ENCODE peak calls at places on chromosomes 2 and 18, in eight cellular contexts. S, J, C, Q, V, B, W and U are unnamed samples.

GRCh38 chr2:3624059-3624794 is 29.3 kb downstream of the COLEC11 start:
- DNase-seq in S (peak), J (no peak), C (no peak), Q (no peak), V (no peak), B (no peak), W (no peak), U (peak)

GRCh38 chr2:112683550-112684414 is 37.0 kb upstream of the NT5DC4 start:
- DNase-seq in S (no peak), J (peak), C (no peak), Q (no peak), V (no peak), B (no peak), W (no peak), U (no peak)

GRCh38 chr2:34950797-34951196 is 1351.7 kb upstream of the FAM98A start:
- DNase-seq in S (no peak), J (no peak), C (no peak), Q (no peak), V (no peak), B (no peak), W (no peak), U (no peak)

GRCh38 chr2:149648282-149649030 is 60.9 kb upstream of the MMADHC start:
- DNase-seq in S (no peak), J (peak), C (no peak), Q (no peak), V (peak), B (peak), W (no peak), U (peak)

GRCh38 chr2:29923110-29923721 is 1.8 kb upstream of the ALK start:
- DNase-seq in S (no peak), J (peak), C (peak), Q (peak), V (peak), B (peak), W (no peak), U (peak)

GRCh38 chr2:43186679-43187374 is 39.6 kb downstream of the ZFP36L2 start:
- DNase-seq in S (no peak), J (no peak), C (no peak), Q (no peak), V (no peak), B (no peak), W (no peak), U (peak)

GRCh38 chr2:190781604-190782198 is 98.9 kb upstream of the GLS start:
- DNase-seq in S (no peak), J (peak), C (peak), Q (peak), V (no peak), B (peak), W (no peak), U (peak)

GRCh38 chr18:12384261-12384660 is 7.2 kb upstream of the AFG3L2 start:
- DNase-seq in S (no peak), J (no peak), C (no peak), Q (no peak), V (no peak), B (no peak), W (no peak), U (no peak)

GRCh38 chr2:64228923-64229322 is 84.7 kb upstream of the PELI1 start:
- DNase-seq in S (no peak), J (no peak), C (no peak), Q (no peak), V (no peak), B (no peak), W (no peak), U (no peak)

GRCh38 chr2:216651370-216651881 is 18.2 kb downstream of the IGFBP2 start:
- DNase-seq in S (peak), J (no peak), C (no peak), Q (no peak), V (no peak), B (no peak), W (no peak), U (no peak)

GRCh38 chr2:18045230-18045629 is 166.8 kb downstream of the KCNS3 start:
- DNase-seq in S (no peak), J (no peak), C (no peak), Q (no peak), V (no peak), B (no peak), W (no peak), U (no peak)

GRCh38 chr2:151902829-151903228 is 74.6 kb upstream of the ARL5A start:
- DNase-seq in S (no peak), J (no peak), C (no peak), Q (no peak), V (no peak), B (no peak), W (no peak), U (no peak)

GRCh38 chr2:109457366-109457765 is 156.4 kb downstream of the SEPTIN10 start:
- DNase-seq in S (peak), J (no peak), C (no peak), Q (no peak), V (no peak), B (no peak), W (no peak), U (peak)

GRCh38 chr2:230874876-230875275 is 10.1 kb downstream of the ITM2C start:
- DNase-seq in S (no peak), J (no peak), C (no peak), Q (no peak), V (no peak), B (no peak), W (no peak), U (no peak)

GRCh38 chr2:173858297-173858731 is 106.9 kb downstream of the SP3 start:
- DNase-seq in S (no peak), J (no peak), C (no peak), Q (no peak), V (no peak), B (no peak), W (no peak), U (no peak)

GRCh38 chr2:71720596-71721361 is 267.4 kb downstream of the DYSF start:
- DNase-seq in S (no peak), J (no peak), C (no peak), Q (no peak), V (no peak), B (no peak), W (no peak), U (peak)

GRCh38 chr2:241788135-241788534 is 11.5 kb downstream of the GAL3ST2 start:
- DNase-seq in S (no peak), J (no peak), C (no peak), Q (no peak), V (no peak), B (no peak), W (no peak), U (no peak)

GRCh38 chr2:134087371-134087921 is 166.4 kb upstream of the MGAT5 start:
- DNase-seq in S (no peak), J (peak), C (no peak), Q (no peak), V (no peak), B (no peak), W (no peak), U (no peak)

GRCh38 chr18:12076424-12077140 is 17.1 kb upstream of the ANKRD62 start:
- DNase-seq in S (no peak), J (peak), C (no peak), Q (no peak), V (no peak), B (no peak), W (no peak), U (no peak)